ENCODE peak calls at places on chromosomes 1 and 21, in seven cellular contexts. One of them, this sample, is unnamed.

GRCh38 chr1:25848531-25848930 is 10.7 kb downstream of the AUNIP start:
- DNase-seq in sigmoid colon: no peak
- DNase-seq in uterus: no peak
- DNase-seq in HCT116: no peak
- DNase-seq in transverse colon: no peak
- DNase-seq in Peyer's patch: no peak
- DNase-seq in ovary: no peak
- DNase-seq in this sample: no peak

GRCh38 chr21:26892151-26892550 is 46.9 kb upstream of the ADAMTS1 start:
- DNase-seq in sigmoid colon: no peak
- DNase-seq in ovary: no peak
- DNase-seq in Peyer's patch: no peak
- DNase-seq in uterus: no peak
- DNase-seq in HCT116: no peak
- DNase-seq in transverse colon: no peak
- DNase-seq in this sample: no peak

GRCh38 chr1:228000416-228000815 is 6.4 kb upstream of the WNT3A start:
- DNase-seq in ovary: no peak
- DNase-seq in Peyer's patch: no peak
- DNase-seq in uterus: peak
- DNase-seq in sigmoid colon: peak
- DNase-seq in transverse colon: no peak
- DNase-seq in HCT116: no peak
- DNase-seq in this sample: peak

GRCh38 chr1:31869473-31869872 is 53.7 kb upstream of the SPOCD1 start:
- DNase-seq in HCT116: no peak
- DNase-seq in uterus: no peak
- DNase-seq in Peyer's patch: no peak
- DNase-seq in ovary: no peak
- DNase-seq in transverse colon: no peak
- DNase-seq in sigmoid colon: no peak
- DNase-seq in this sample: no peak

GRCh38 chr1:202644219-202645096 is 65.8 kb downstream of the SYT2 start:
- DNase-seq in uterus: no peak
- DNase-seq in sigmoid colon: no peak
- DNase-seq in ovary: no peak
- DNase-seq in HCT116: no peak
- DNase-seq in transverse colon: no peak
- DNase-seq in Peyer's patch: no peak
- DNase-seq in this sample: no peak

GRCh38 chr1:28039341-28039740 is 49.1 kb downstream of the EYA3 start:
- DNase-seq in uterus: no peak
- DNase-seq in ovary: no peak
- DNase-seq in transverse colon: no peak
- DNase-seq in sigmoid colon: no peak
- DNase-seq in Peyer's patch: no peak
- DNase-seq in HCT116: no peak
- DNase-seq in this sample: no peak

GRCh38 chr21:15029077-15029476 is 35.7 kb downstream of the NRIP1 start:
- DNase-seq in uterus: no peak
- DNase-seq in transverse colon: no peak
- DNase-seq in HCT116: no peak
- DNase-seq in sigmoid colon: no peak
- DNase-seq in ovary: no peak
- DNase-seq in Peyer's patch: no peak
- DNase-seq in this sample: no peak

GRCh38 chr1:184535191-184535970 is 148.6 kb downstream of the C1orf21 start:
- DNase-seq in transverse colon: no peak
- DNase-seq in ovary: no peak
- DNase-seq in uterus: no peak
- DNase-seq in Peyer's patch: no peak
- DNase-seq in HCT116: no peak
- DNase-seq in sigmoid colon: no peak
- DNase-seq in this sample: no peak

GRCh38 chr1:204616683-204617082 is 68.9 kb downstream of the LRRN2 start:
- DNase-seq in ovary: no peak
- DNase-seq in transverse colon: no peak
- DNase-seq in Peyer's patch: no peak
- DNase-seq in sigmoid colon: no peak
- DNase-seq in HCT116: no peak
- DNase-seq in uterus: no peak
- DNase-seq in this sample: no peak

GRCh38 chr1:244207935-244208244 is 156.8 kb downstream of the ZBTB18 start:
- DNase-seq in transverse colon: no peak
- DNase-seq in sigmoid colon: no peak
- DNase-seq in Peyer's patch: no peak
- DNase-seq in HCT116: no peak
- DNase-seq in uterus: peak
- DNase-seq in ovary: no peak
- DNase-seq in this sample: no peak

GRCh38 chr1:17251699-17252376 is 2.9 kb downstream of the PADI3 start:
- DNase-seq in sigmoid colon: no peak
- DNase-seq in Peyer's patch: no peak
- DNase-seq in uterus: no peak
- DNase-seq in HCT116: no peak
- DNase-seq in ovary: no peak
- DNase-seq in transverse colon: no peak
- DNase-seq in this sample: no peak

GRCh38 chr1:72498393-72498792 is 216.1 kb upstream of the NEGR1 start:
- DNase-seq in HCT116: no peak
- DNase-seq in uterus: no peak
- DNase-seq in transverse colon: no peak
- DNase-seq in sigmoid colon: no peak
- DNase-seq in Peyer's patch: no peak
- DNase-seq in ovary: no peak
- DNase-seq in this sample: no peak

GRCh38 chr1:29634324-29635072 is 398.2 kb downstream of the PTPRU start:
- DNase-seq in transverse colon: no peak
- DNase-seq in ovary: no peak
- DNase-seq in Peyer's patch: no peak
- DNase-seq in uterus: no peak
- DNase-seq in sigmoid colon: no peak
- DNase-seq in HCT116: no peak
- DNase-seq in this sample: no peak

GRCh38 chr1:114094303-114094663 is 59.4 kb downstream of the SYT6 start:
- DNase-seq in uterus: no peak
- DNase-seq in transverse colon: no peak
- DNase-seq in ovary: no peak
- DNase-seq in Peyer's patch: no peak
- DNase-seq in sigmoid colon: no peak
- DNase-seq in HCT116: no peak
- DNase-seq in this sample: no peak

GRCh38 chr1:167627865-167628641 is 2.0 kb upstream of the RCSD1 start:
- DNase-seq in sigmoid colon: no peak
- DNase-seq in Peyer's patch: peak
- DNase-seq in ovary: no peak
- DNase-seq in transverse colon: peak
- DNase-seq in uterus: peak
- DNase-seq in HCT116: no peak
- DNase-seq in this sample: peak

GRCh38 chr21:44092201-44092600 is 15.0 kb upstream of the PWP2 start:
- DNase-seq in uterus: no peak
- DNase-seq in Peyer's patch: peak
- DNase-seq in HCT116: no peak
- DNase-seq in sigmoid colon: no peak
- DNase-seq in ovary: no peak
- DNase-seq in transverse colon: no peak
- DNase-seq in this sample: peak

GRCh38 chr21:44517175-44517899 is 22.7 kb downstream of the KRTAP10-1 start:
- DNase-seq in ovary: no peak
- DNase-seq in Peyer's patch: no peak
- DNase-seq in HCT116: peak
- DNase-seq in sigmoid colon: no peak
- DNase-seq in transverse colon: no peak
- DNase-seq in uterus: no peak
- DNase-seq in this sample: no peak

DNA sequence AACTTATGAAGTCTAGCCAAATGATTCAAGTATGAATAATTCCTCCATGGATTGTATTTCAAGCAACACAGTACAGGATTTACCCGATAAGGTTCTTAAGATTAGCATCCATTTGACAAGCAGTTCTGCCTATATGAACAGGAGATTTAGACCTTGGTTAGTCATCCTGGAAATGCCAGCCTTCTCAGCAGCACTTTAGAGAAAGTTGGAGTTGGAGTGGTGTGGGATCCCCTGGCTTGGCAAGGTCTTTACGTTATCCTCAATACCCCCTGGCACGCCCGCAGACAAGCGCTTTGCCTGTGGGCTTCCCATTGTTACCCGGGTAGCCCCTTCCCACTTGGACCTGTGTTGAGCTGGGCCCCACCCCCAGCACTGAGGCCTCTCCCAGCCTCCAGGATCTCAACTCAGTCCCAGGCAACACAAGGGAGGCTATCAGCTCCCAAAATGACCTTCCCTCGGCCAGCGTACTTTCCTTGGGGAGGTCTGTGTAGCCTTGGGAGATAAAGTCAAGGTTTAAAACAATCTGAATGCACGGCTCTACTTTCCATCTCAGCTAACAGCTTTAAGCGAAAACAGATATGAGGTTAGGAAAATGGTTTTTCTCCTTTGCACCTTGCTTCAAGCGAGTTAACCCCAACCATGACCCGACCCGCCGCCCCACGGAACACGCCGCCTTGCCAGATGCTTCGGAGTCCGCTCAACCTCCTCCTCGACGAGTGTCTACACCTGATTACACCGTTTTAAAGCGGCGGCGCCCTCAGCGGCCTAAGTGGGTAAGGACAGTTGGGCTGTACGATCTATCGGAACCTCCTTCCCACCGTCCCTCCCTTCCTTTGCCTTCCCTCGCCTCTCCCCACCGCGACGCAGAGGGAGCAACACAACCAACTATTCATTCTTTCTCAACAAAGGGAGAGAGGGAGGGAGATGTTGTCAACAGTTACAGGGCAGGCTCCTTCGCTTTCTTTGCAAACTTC is 1.2 kb downstream of the BCAR3 start:
- DNase-seq in sigmoid colon: peak
- DNase-seq in Peyer's patch: peak
- DNase-seq in ovary: peak
- DNase-seq in uterus: peak
- DNase-seq in HCT116: peak
- DNase-seq in transverse colon: peak
- DNase-seq in this sample: peak
- TF ChIP-seq POLR2A in sigmoid colon: no peak
- TF ChIP-seq POLR2A in Peyer's patch: no peak
- TF ChIP-seq POLR2A in ovary: peak
- TF ChIP-seq POLR2A in uterus: peak
- TF ChIP-seq POLR2A in HCT116: no peak
- TF ChIP-seq POLR2A in transverse colon: peak
- TF ChIP-seq POLR2A in this sample: no peak

GRCh38 chr1:223714849-223715709 is 2.7 kb downstream of the CAPN2 start:
- DNase-seq in Peyer's patch: peak
- DNase-seq in sigmoid colon: no peak
- DNase-seq in transverse colon: peak
- DNase-seq in HCT116: peak
- DNase-seq in uterus: no peak
- DNase-seq in ovary: peak
- DNase-seq in this sample: no peak
- TF ChIP-seq POLR2A in Peyer's patch: no peak
- TF ChIP-seq POLR2A in sigmoid colon: no peak
- TF ChIP-seq POLR2A in transverse colon: peak
- TF ChIP-seq POLR2A in HCT116: no peak
- TF ChIP-seq POLR2A in uterus: no peak
- TF ChIP-seq POLR2A in ovary: no peak
- TF ChIP-seq POLR2A in this sample: no peak

DNA sequence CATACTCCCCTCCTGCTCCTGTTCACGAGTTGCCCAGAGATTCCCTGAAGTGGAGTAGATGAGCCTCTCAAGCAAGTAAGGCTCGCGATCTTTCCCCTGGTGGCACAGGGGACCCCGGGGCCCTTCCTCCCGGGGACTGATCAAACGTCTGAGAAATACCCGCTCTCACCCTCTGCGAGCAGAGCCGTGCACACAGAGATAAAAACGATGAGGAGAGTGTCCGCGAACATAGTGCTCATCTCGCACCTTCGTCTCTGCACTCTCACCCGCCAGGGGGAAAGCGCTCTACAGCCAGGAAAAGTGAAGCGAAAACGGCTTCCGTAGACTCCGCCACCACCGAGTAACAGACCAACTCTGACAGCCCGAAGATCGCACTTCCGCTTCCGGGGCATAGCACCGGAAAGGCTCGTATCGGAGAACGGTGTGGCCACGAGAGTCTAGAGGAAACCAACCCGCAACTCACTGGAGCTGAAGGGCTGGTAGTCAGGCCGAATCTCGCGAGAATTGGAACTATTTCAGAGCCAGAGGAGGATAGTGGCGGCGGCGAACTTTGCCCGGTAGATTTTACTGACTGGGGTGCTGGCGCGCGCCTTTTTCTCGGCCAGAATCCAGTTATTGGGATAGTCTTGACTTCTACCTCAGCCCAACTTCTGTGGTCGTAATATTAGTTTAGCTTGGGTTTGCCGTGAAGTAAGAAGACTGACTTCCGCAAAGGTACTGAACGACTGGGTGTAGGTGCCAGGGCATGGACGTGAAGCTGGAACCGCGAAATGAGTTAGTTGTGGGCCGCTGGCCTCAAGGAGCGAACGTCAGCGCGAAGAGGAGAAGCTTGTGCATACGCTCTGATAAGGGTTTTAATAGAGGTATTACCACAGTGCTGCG is at the start of gene TMCO1:
- DNase-seq in HCT116: peak
- DNase-seq in uterus: peak
- DNase-seq in ovary: peak
- DNase-seq in sigmoid colon: peak
- DNase-seq in Peyer's patch: peak
- DNase-seq in transverse colon: peak
- DNase-seq in this sample: peak
- TF ChIP-seq POLR2A in HCT116: peak
- TF ChIP-seq POLR2A in uterus: peak
- TF ChIP-seq POLR2A in ovary: peak
- TF ChIP-seq POLR2A in sigmoid colon: peak
- TF ChIP-seq POLR2A in Peyer's patch: peak
- TF ChIP-seq POLR2A in transverse colon: peak
- TF ChIP-seq POLR2A in this sample: no peak

DNA sequence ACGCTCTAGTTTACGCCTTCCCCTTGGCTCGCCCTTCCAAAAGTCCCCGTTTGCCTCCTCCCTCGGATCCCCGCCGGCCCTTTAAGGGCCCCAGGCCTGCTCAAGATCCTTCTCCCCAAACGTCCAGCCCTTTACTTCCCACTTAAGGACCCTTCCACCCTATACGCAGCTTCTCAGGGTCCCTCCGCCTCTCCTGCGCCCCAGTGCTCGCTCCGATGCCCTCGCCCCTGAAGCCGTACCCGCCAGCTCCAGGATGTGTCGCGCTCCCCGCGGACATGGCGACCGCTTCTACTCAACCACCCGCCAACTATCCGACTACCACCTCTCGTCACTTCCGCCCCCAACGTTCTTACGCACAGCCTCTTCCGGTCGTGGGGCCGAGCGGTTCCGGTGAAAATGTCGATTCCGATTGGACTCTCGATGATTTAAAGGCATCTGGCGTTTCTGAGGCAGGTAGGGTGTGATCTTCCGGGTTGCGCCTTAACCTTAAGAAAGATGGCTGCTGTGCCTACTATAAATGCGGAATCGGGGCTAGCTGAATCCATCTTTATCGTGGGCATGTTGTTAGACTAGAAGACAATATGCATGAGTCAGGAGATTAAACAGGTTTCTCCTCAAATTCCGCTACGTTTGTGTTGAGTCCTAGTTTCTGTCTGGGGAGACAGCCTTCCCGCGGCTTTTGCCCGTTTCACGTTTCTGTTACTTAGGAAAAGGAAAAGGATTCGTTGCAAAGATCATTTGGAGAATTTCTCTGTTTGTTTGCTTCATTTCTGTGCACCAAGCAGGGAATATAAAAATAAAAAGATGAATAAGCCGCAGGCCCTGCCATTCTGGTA is at the start of gene KHDC4:
- DNase-seq in HCT116: peak
- DNase-seq in uterus: peak
- DNase-seq in Peyer's patch: peak
- DNase-seq in transverse colon: peak
- DNase-seq in sigmoid colon: peak
- DNase-seq in ovary: peak
- DNase-seq in this sample: peak
- TF ChIP-seq POLR2A in HCT116: peak
- TF ChIP-seq POLR2A in uterus: peak
- TF ChIP-seq POLR2A in Peyer's patch: peak
- TF ChIP-seq POLR2A in transverse colon: peak
- TF ChIP-seq POLR2A in sigmoid colon: peak
- TF ChIP-seq POLR2A in ovary: peak
- TF ChIP-seq POLR2A in this sample: no peak

This sample was measured in lower leg skin.